ENCODE peak calls at places on chromosomes 4 and X, in five cellular contexts. K is AG09309; B is esophagus squamous epithelium; S is activated CD8-positive, alpha-beta T cell treated with anti-CD3 and anti-CD28 coated beads, Interleukin-2, amount 10 ng/mL, durations not matched to agents 7 days and 5 days; E is fibroblast of the conjunctiva. C is an unnamed sample.

GRCh38 chr4:169351860-169352259 is 81.1 kb upstream of the SH3RF1 start:
- DNase-seq in K (no peak), E (peak), S (no peak), B (no peak), C (no peak)

GRCh38 chr4:67437974-67438713 is 107.2 kb downstream of the CENPC start:
- DNase-seq in S (no peak), B (no peak), K (peak), E (peak), C (no peak)

GRCh38 chr4:182145360-182145905 is 97.8 kb upstream of the TENM3 start:
- DNase-seq in K (no peak), B (no peak), E (no peak), S (no peak), C (no peak)

GRCh38 chr4:16591867-16592266 is 306.6 kb downstream of the LDB2 start:
- DNase-seq in B (no peak), E (peak), S (no peak), K (no peak), C (peak)

GRCh38 chr4:169619518-169619957 is 840 bp upstream of the CLCN3 start:
- DNase-seq in S (peak), E (no peak), B (no peak), K (no peak), C (no peak)

GRCh38 chrX:77446029-77446585 is 1.1 kb upstream of the FGF16 start:
- DNase-seq in S (peak), B (no peak), K (no peak), E (no peak), C (no peak)

GRCh38 chr4:147899512-147899911 is 167.6 kb downstream of the ARHGAP10 start:
- DNase-seq in B (no peak), E (no peak), S (no peak), K (peak), C (no peak)

GRCh38 chr4:95120456-95120855 is 362.7 kb downstream of the BMPR1B start:
- DNase-seq in B (no peak), K (no peak), S (no peak), E (no peak), C (no peak)

GRCh38 chr4:108743021-108743420 is 19.8 kb downstream of the ETNPPL start:
- DNase-seq in S (no peak), B (no peak), E (no peak), K (no peak), C (no peak)

GRCh38 chr4:38856524-38857337 is at the start of gene TLR6:
- DNase-seq in B (no peak), S (peak), K (no peak), E (peak), C (no peak)

GRCh38 chr4:110005461-110006056 is 92.9 kb downstream of the EGF start:
- DNase-seq in S (no peak), B (no peak), K (peak), E (peak), C (no peak)

GRCh38 chrX:9943420-9943819 is 23.7 kb upstream of the CLDN34 start:
- DNase-seq in E (no peak), B (no peak), S (no peak), K (no peak), C (no peak)

GRCh38 chr4:126734465-126734864 is 898.3 kb upstream of the INTU start:
- DNase-seq in B (no peak), S (no peak), E (no peak), K (no peak), C (no peak)

GRCh38 chr4:8171941-8172924 is 13.6 kb upstream of the ABLIM2 start:
- DNase-seq in B (no peak), K (no peak), S (no peak), E (no peak), C (peak)

GRCh38 chrX:39814391-39814790 is 283.4 kb downstream of the BCOR start:
- DNase-seq in B (no peak), K (no peak), S (peak), E (no peak), C (no peak)

GRCh38 chrX:97860206-97860605 is 976.5 kb downstream of the RPA4 start:
- DNase-seq in S (no peak), K (peak), B (no peak), E (no peak), C (no peak)

GRCh38 chr4:121252224-121252806 is 88.2 kb upstream of the TNIP3 start:
- DNase-seq in B (no peak), E (peak), K (peak), S (peak), C (peak)

GRCh38 chrX:96770315-96770714 is 85.7 kb downstream of the DIAPH2 start:
- DNase-seq in E (peak), B (no peak), K (no peak), S (no peak), C (no peak)

GRCh38 chrX:119237526-119238035 is 1.5 kb downstream of the PGRMC1 start:
- DNase-seq in S (no peak), B (no peak), E (no peak), K (no peak), C (no peak)

GRCh38 chrX:41302293-41302868 is 31.6 kb upstream of the DDX3X start:
- DNase-seq in B (no peak), E (no peak), K (no peak), S (no peak), C (no peak)

GRCh38 chr4:8608714-8609391 is 16.3 kb downstream of the CPZ start:
- DNase-seq in S (no peak), E (no peak), B (no peak), K (no peak), C (peak)

GRCh38 chr4:129323630-129324029 is 227.7 kb downstream of the C4orf33 start:
- DNase-seq in S (no peak), B (no peak), K (no peak), E (no peak), C (no peak)

GRCh38 chrX:72498782-72499181 is 73.9 kb downstream of the HDAC8 start:
- DNase-seq in S (no peak), E (no peak), K (no peak), B (no peak), C (no peak)

GRCh38 chr4:26028793-26029511 is 114.9 kb downstream of the SMIM20 start:
- DNase-seq in K (no peak), S (peak), B (no peak), E (no peak), C (peak)

GRCh38 chrX:68999351-68999750 is 165.9 kb downstream of the PJA1 start:
- DNase-seq in E (no peak), S (no peak), B (no peak), K (no peak), C (no peak)

GRCh38 chr4:7187297-7187592 is 5.1 kb upstream of the SORCS2 start:
- DNase-seq in B (no peak), K (no peak), S (no peak), E (no peak), C (no peak)

C was measured in Right ventricle myocardium inferior.